ENCODE peak calls at places on chromosome 17, in six cellular contexts. V is SHP77 treated with DMSO at 0.1 percent for 48 hours; J is EL; B is pulmonary artery endothelial cell; A is activated CD8-positive, alpha-beta memory T cell treated with anti-CD3 and anti-CD28 coated beads for 1 hour; L is nephron progenitor cell. I is an unnamed sample.

GRCh38 chr17:74601944-74602572 is 10.0 kb upstream of the CD300LD start:
- DNase-seq in L (peak), V (peak), A (no peak), B (no peak), J (peak), I (no peak)

GRCh38 chr17:57648720-57649119 is 96.4 kb downstream of the CCDC182 start:
- DNase-seq in L (no peak), A (no peak), V (no peak), B (no peak), J (no peak), I (no peak)

GRCh38 chr17:5823219-5823618 is 238.9 kb upstream of the NLRP1 start:
- DNase-seq in V (no peak), J (no peak), L (no peak), A (no peak), B (no peak), I (no peak)

GRCh38 chr17:13776027-13776551 is 174.4 kb upstream of the HS3ST3A1 start:
- DNase-seq in A (no peak), L (no peak), B (no peak), V (no peak), J (no peak), I (peak)

GRCh38 chr17:44952946-44953475 is 5.4 kb upstream of the KIF18B start:
- DNase-seq in B (no peak), A (no peak), J (no peak), V (no peak), L (no peak), I (no peak)

GRCh38 chr17:7551396-7551795 is 2.5 kb downstream of the TNFSF12 start:
- DNase-seq in B (no peak), L (no peak), J (no peak), A (no peak), V (no peak), I (no peak)

GRCh38 chr17:67980456-67980855 is 15.8 kb downstream of the C17orf58 start:
- DNase-seq in A (no peak), B (no peak), J (no peak), V (no peak), L (no peak), I (no peak)

GRCh38 chr17:13931111-13931526 is 138.2 kb upstream of the COX10 start:
- DNase-seq in J (peak), A (no peak), V (no peak), B (no peak), L (no peak), I (peak)

GRCh38 chr17:6757747-6758146 is 1.9 kb downstream of the XAF1 start:
- DNase-seq in J (no peak), V (no peak), A (no peak), B (no peak), L (no peak), I (no peak)

GRCh38 chr17:45985447-45985846 is 13.6 kb upstream of the STH start:
- DNase-seq in B (no peak), A (no peak), L (no peak), V (no peak), J (no peak), I (no peak)

GRCh38 chr17:59763861-59764260 is 56.4 kb downstream of the VMP1 start:
- DNase-seq in A (no peak), B (no peak), J (peak), L (no peak), V (no peak), I (peak)

GRCh38 chr17:17434477-17434876 is 42.3 kb upstream of the MED9 start:
- DNase-seq in A (no peak), V (no peak), B (no peak), J (no peak), L (no peak), I (no peak)

GRCh38 chr17:50426814-50427787 is 1.1 kb downstream of the ACSF2 start:
- DNase-seq in J (peak), L (peak), A (no peak), V (no peak), B (no peak), I (no peak)

GRCh38 chr17:28957277-28957991 is 6.1 kb upstream of the PHF12 start:
- DNase-seq in J (no peak), B (no peak), A (no peak), L (no peak), V (no peak), I (no peak)

GRCh38 chr17:49861150-49861884 is 13.4 kb upstream of the TAC4 start:
- DNase-seq in B (no peak), J (peak), L (peak), V (no peak), A (peak), I (no peak)

GRCh38 chr17:5481451-5481850 is 4.5 kb downstream of the DERL2 start:
- DNase-seq in A (no peak), L (no peak), J (no peak), V (no peak), B (no peak), I (no peak)

I was measured in GM04503.